ENCODE peak calls at places on chromosomes 4 and X, in five cellular contexts. One of them, this sample, is unnamed.

GRCh38 chr4:188412499-188412898 is 273.3 kb downstream of the TRIML1 start:
- DNase-seq in fibroblast of the aortic adventitia: no peak
- DNase-seq in cardiac fibroblast: no peak
- DNase-seq in nucleus accumbens: no peak
- DNase-seq in uterus: no peak
- DNase-seq in this sample: no peak

GRCh38 chr4:101238706-101239105 is 108.6 kb downstream of the PPP3CA start:
- DNase-seq in fibroblast of the aortic adventitia: peak; percentile 70
- DNase-seq in nucleus accumbens: no peak
- DNase-seq in cardiac fibroblast: peak; percentile 78
- DNase-seq in uterus: no peak
- DNase-seq in this sample: peak; percentile 81

GRCh38 chrX:71118032-71118984 is at the start of gene MED12:
- DNase-seq in nucleus accumbens: peak; percentile 71
- DNase-seq in cardiac fibroblast: peak; percentile 87
- DNase-seq in fibroblast of the aortic adventitia: peak; percentile 75
- DNase-seq in uterus: peak; percentile 89
- DNase-seq in this sample: peak; percentile 74

GRCh38 chr4:61200195-61200990 is at the start of gene ADGRL3:
- DNase-seq in fibroblast of the aortic adventitia: peak; percentile 1
- DNase-seq in nucleus accumbens: peak; percentile 75
- DNase-seq in cardiac fibroblast: peak; percentile 48
- DNase-seq in uterus: no peak
- DNase-seq in this sample: peak; percentile 60

GRCh38 chrX:80430826-80431501 is 10.7 kb downstream of the TENT5D start:
- DNase-seq in uterus: no peak
- DNase-seq in nucleus accumbens: no peak
- DNase-seq in fibroblast of the aortic adventitia: peak; percentile 37
- DNase-seq in cardiac fibroblast: peak; percentile 3
- DNase-seq in this sample: no peak

GRCh38 chr4:1571986-1572385 is 112.1 kb downstream of the FAM53A start:
- DNase-seq in uterus: no peak
- DNase-seq in cardiac fibroblast: no peak
- DNase-seq in fibroblast of the aortic adventitia: no peak
- DNase-seq in nucleus accumbens: no peak
- DNase-seq in this sample: no peak

GRCh38 chrX:74133156-74133796 is 170.7 kb upstream of the ZCCHC13 start:
- DNase-seq in uterus: peak; percentile 29
- DNase-seq in fibroblast of the aortic adventitia: peak; percentile 88
- DNase-seq in cardiac fibroblast: peak; percentile 80
- DNase-seq in nucleus accumbens: no peak
- DNase-seq in this sample: peak; percentile 79

GRCh38 chrX:75997692-75998091 is 175.2 kb upstream of the PBDC1 start:
- DNase-seq in nucleus accumbens: no peak
- DNase-seq in uterus: no peak
- DNase-seq in cardiac fibroblast: no peak
- DNase-seq in fibroblast of the aortic adventitia: no peak
- DNase-seq in this sample: no peak

GRCh38 chr4:157992038-157992706 is 180.7 kb downstream of the GASK1B start:
- DNase-seq in nucleus accumbens: peak; percentile 47
- DNase-seq in fibroblast of the aortic adventitia: peak; percentile 93
- DNase-seq in cardiac fibroblast: peak; percentile 92
- DNase-seq in uterus: peak; percentile 75
- DNase-seq in this sample: peak; percentile 91

GRCh38 chr4:138952405-138952804 is 63.2 kb upstream of the NOCT start:
- DNase-seq in nucleus accumbens: no peak
- DNase-seq in cardiac fibroblast: no peak
- DNase-seq in fibroblast of the aortic adventitia: no peak
- DNase-seq in uterus: no peak
- DNase-seq in this sample: no peak

GRCh38 chr4:40698733-40699132 is 51.0 kb upstream of the NSUN7 start:
- DNase-seq in uterus: no peak
- DNase-seq in nucleus accumbens: no peak
- DNase-seq in cardiac fibroblast: no peak
- DNase-seq in fibroblast of the aortic adventitia: no peak
- DNase-seq in this sample: no peak

GRCh38 chr4:1179089-1179441 is 6.7 kb upstream of the SPON2 start:
- DNase-seq in nucleus accumbens: no peak
- DNase-seq in fibroblast of the aortic adventitia: no peak
- DNase-seq in cardiac fibroblast: no peak
- DNase-seq in uterus: no peak
- DNase-seq in this sample: no peak

GRCh38 chr4:121375262-121375661 is 5.6 kb downstream of the QRFPR start:
- DNase-seq in uterus: no peak
- DNase-seq in nucleus accumbens: no peak
- DNase-seq in cardiac fibroblast: peak; percentile 50
- DNase-seq in fibroblast of the aortic adventitia: peak; percentile 66
- DNase-seq in this sample: peak; percentile 69

GRCh38 chrX:153903991-153904957 is at the start of gene AVPR2:
- DNase-seq in cardiac fibroblast: no peak
- DNase-seq in uterus: no peak
- DNase-seq in fibroblast of the aortic adventitia: no peak
- DNase-seq in nucleus accumbens: no peak
- DNase-seq in this sample: no peak

GRCh38 chr4:118340109-118340508 is 12.7 kb downstream of the PRSS12 start:
- DNase-seq in nucleus accumbens: no peak
- DNase-seq in fibroblast of the aortic adventitia: peak; percentile 20
- DNase-seq in uterus: no peak
- DNase-seq in cardiac fibroblast: no peak
- DNase-seq in this sample: no peak

GRCh38 chrX:149630681-149631292 is 805 bp downstream of the TMEM185A start:
- DNase-seq in uterus: no peak
- DNase-seq in nucleus accumbens: no peak
- DNase-seq in fibroblast of the aortic adventitia: peak; percentile 64
- DNase-seq in cardiac fibroblast: peak; percentile 60
- DNase-seq in this sample: peak; percentile 48

GRCh38 chrX:10634681-10635161 is 14.3 kb upstream of the MID1 start:
- DNase-seq in cardiac fibroblast: peak; percentile 57
- DNase-seq in nucleus accumbens: no peak
- DNase-seq in fibroblast of the aortic adventitia: peak; percentile 80
- DNase-seq in uterus: peak; percentile 19
- DNase-seq in this sample: peak; percentile 95

GRCh38 chrX:66728818-66729271 is 90.0 kb upstream of the EDA2R start:
- DNase-seq in nucleus accumbens: peak; percentile 36
- DNase-seq in uterus: peak; percentile 40
- DNase-seq in cardiac fibroblast: peak; percentile 61
- DNase-seq in fibroblast of the aortic adventitia: peak; percentile 81
- DNase-seq in this sample: peak; percentile 33

GRCh38 chr4:148073349-148073748 is 341.5 kb downstream of the ARHGAP10 start:
- DNase-seq in nucleus accumbens: no peak
- DNase-seq in cardiac fibroblast: no peak
- DNase-seq in fibroblast of the aortic adventitia: no peak
- DNase-seq in uterus: no peak
- DNase-seq in this sample: no peak

GRCh38 chrX:33434256-33435092 is 223.1 kb upstream of the DMD start:
- DNase-seq in cardiac fibroblast: peak; percentile 58
- DNase-seq in nucleus accumbens: peak; percentile 13
- DNase-seq in fibroblast of the aortic adventitia: peak; percentile 35
- DNase-seq in uterus: peak; percentile 27
- DNase-seq in this sample: peak; percentile 14

GRCh38 chr4:73446336-73446938 is 10.4 kb downstream of the AFP start:
- DNase-seq in fibroblast of the aortic adventitia: peak; percentile 65
- DNase-seq in uterus: no peak
- DNase-seq in nucleus accumbens: no peak
- DNase-seq in cardiac fibroblast: peak; percentile 55
- DNase-seq in this sample: peak; percentile 64

This sample was measured in fibroblast of lung.